ENCODE peak calls at places on chromosomes 3 and 15, in five cellular contexts. Q is cardiac fibroblast, G is ovary, P is NCI-H1436, V is Daoy. U is an unnamed sample.

GRCh38 chr3:81550415-81550814 is 211.0 kb downstream of the GBE1 start:
- DNase-seq in V (no peak), P (no peak), G (no peak), Q (peak), U (no peak)

GRCh38 chr3:40170395-40170794 is 139.1 kb upstream of the EIF1B start:
- DNase-seq in G (no peak), Q (no peak), P (no peak), V (no peak), U (no peak)

GRCh38 chr3:197686899-197687298 is 49.8 kb downstream of the RUBCN start:
- DNase-seq in Q (no peak), P (no peak), V (no peak), G (no peak), U (no peak)

GRCh38 chr15:64894395-64895056 is 17.2 kb upstream of the ANKDD1A start:
- DNase-seq in Q (no peak), G (no peak), V (no peak), P (no peak), U (no peak)

GRCh38 chr15:48754011-48754410 is 56.9 kb downstream of the CEP152 start:
- DNase-seq in Q (no peak), V (no peak), G (no peak), P (no peak), U (no peak)

GRCh38 chr15:92884459-92884812 is 15.7 kb upstream of the CHD2 start:
- DNase-seq in G (no peak), P (no peak), Q (no peak), V (no peak), U (no peak)

GRCh38 chr3:37952564-37952963 is 38.0 kb upstream of the VILL start:
- DNase-seq in G (no peak), V (peak), Q (no peak), P (no peak), U (no peak)

GRCh38 chr3:69051796-69052566 is at the start of gene TMF1:
- DNase-seq in P (no peak), V (peak), Q (peak), G (peak), U (no peak)

GRCh38 chr3:185984203-185984602 is 46.4 kb upstream of the TRA2B start:
- DNase-seq in V (no peak), P (no peak), G (no peak), Q (no peak), U (no peak)

GRCh38 chr3:14203521-14204079 is 25.0 kb downstream of the LSM3 start:
- DNase-seq in G (peak), P (peak), V (peak), Q (peak), U (no peak)

GRCh38 chr3:48435774-48436476 is 4.0 kb downstream of the CCDC51 start:
- DNase-seq in P (peak), G (peak), Q (peak), V (peak), U (no peak)

GRCh38 chr15:99755692-99756409 is 22.6 kb upstream of the LYSMD4 start:
- DNase-seq in P (peak), Q (peak), V (peak), G (peak), U (peak)

GRCh38 chr3:45817788-45818523 is 21.6 kb upstream of the SLC6A20 start:
- DNase-seq in G (peak), V (peak), Q (peak), P (peak), U (peak)

GRCh38 chr15:41824062-41824745 is 3.7 kb upstream of the JMJD7 start:
- DNase-seq in Q (no peak), P (no peak), G (no peak), V (no peak), U (no peak)

GRCh38 chr15:58355965-58356358 is 75.8 kb upstream of the LIPC start:
- DNase-seq in P (no peak), G (no peak), Q (no peak), V (no peak), U (no peak)

GRCh38 chr15:66603301-66604179 is 37.7 kb upstream of the LCTL start:
- DNase-seq in G (peak), P (peak), Q (peak), V (peak), U (no peak)

GRCh38 chr15:68598171-68599152 is 19.7 kb downstream of the CORO2B start:
- DNase-seq in P (no peak), Q (no peak), G (no peak), V (no peak), U (no peak)

GRCh38 chr3:155086041-155086440 is 5.9 kb downstream of the MME start:
- DNase-seq in Q (no peak), P (no peak), V (no peak), G (no peak), U (no peak)

GRCh38 chr3:171306631-171307030 is 153.6 kb downstream of the TNIK start:
- DNase-seq in V (peak), Q (peak), P (no peak), G (peak), U (no peak)

GRCh38 chr3:41002104-41002503 is 197.2 kb upstream of the CTNNB1 start:
- DNase-seq in G (no peak), P (no peak), V (no peak), Q (no peak), U (peak)

U was measured in NCI-H1417 treated with DMSO at 0.1 percent for 48 hours.